ENCODE peak calls at places on chromosomes 13 and 19, in four cellular contexts. One of them, this sample, is unnamed.

GRCh38 chr13:55664178-55664577 is 1476.5 kb upstream of the PRR20A start:
- DNase-seq in neural progenitor cell: no peak
- DNase-seq in nucleus accumbens: no peak
- DNase-seq in EL: no peak
- DNase-seq in this sample: no peak

GRCh38 chr19:55253842-55254624 is 4.8 kb downstream of the PPP6R1 start:
- DNase-seq in neural progenitor cell: no peak
- DNase-seq in nucleus accumbens: no peak
- DNase-seq in EL: no peak
- DNase-seq in this sample: no peak

GRCh38 chr13:95191821-95192220 is 109.4 kb downstream of the ABCC4 start:
- DNase-seq in neural progenitor cell: peak; percentile 89
- DNase-seq in nucleus accumbens: peak; percentile 39
- DNase-seq in EL: peak; percentile 70
- DNase-seq in this sample: peak; percentile 82

GRCh38 chr13:35499131-35500051 is 22.9 kb upstream of the MAB21L1 start:
- DNase-seq in neural progenitor cell: peak; percentile 66
- DNase-seq in nucleus accumbens: no peak
- DNase-seq in EL: no peak
- DNase-seq in this sample: no peak

GRCh38 chr19:19067276-19068072 is 3.7 kb downstream of the SLC25A42 start:
- DNase-seq in neural progenitor cell: no peak
- DNase-seq in nucleus accumbens: no peak
- DNase-seq in EL: no peak
- DNase-seq in this sample: peak; percentile 16

GRCh38 chr19:10604460-10604980 is 17.4 kb upstream of the AP1M2 start:
- DNase-seq in neural progenitor cell: no peak
- DNase-seq in nucleus accumbens: no peak
- DNase-seq in EL: peak; percentile 37
- DNase-seq in this sample: no peak

GRCh38 chr19:32287811-32288227 is 57.6 kb upstream of the ZNF507 start:
- DNase-seq in neural progenitor cell: peak; percentile 85
- DNase-seq in nucleus accumbens: peak; percentile 3
- DNase-seq in EL: peak; percentile 65
- DNase-seq in this sample: peak; percentile 43

GRCh38 chr19:7397687-7398086 is 49.0 kb downstream of the ARHGEF18 start:
- DNase-seq in neural progenitor cell: no peak
- DNase-seq in nucleus accumbens: no peak
- DNase-seq in EL: peak; percentile 96
- DNase-seq in this sample: peak; percentile 82

GRCh38 chr19:13975870-13976269 is 23.6 kb downstream of the DCAF15 start:
- DNase-seq in neural progenitor cell: no peak
- DNase-seq in nucleus accumbens: no peak
- DNase-seq in EL: no peak
- DNase-seq in this sample: no peak

GRCh38 chr19:15466851-15467733 is 2.7 kb upstream of the RASAL3 start:
- DNase-seq in neural progenitor cell: no peak
- DNase-seq in nucleus accumbens: no peak
- DNase-seq in EL: peak; percentile 43
- DNase-seq in this sample: peak; percentile 22

GRCh38 chr19:9850235-9850959 is 15.3 kb downstream of the PIN1 start:
- DNase-seq in neural progenitor cell: no peak
- DNase-seq in nucleus accumbens: no peak
- DNase-seq in EL: no peak
- DNase-seq in this sample: no peak

GRCh38 chr13:44894001-44894770 is 95.1 kb downstream of the NUFIP1 start:
- DNase-seq in neural progenitor cell: no peak
- DNase-seq in nucleus accumbens: no peak
- DNase-seq in EL: no peak
- DNase-seq in this sample: no peak

GRCh38 chr19:30017172-30017571 is 75.1 kb downstream of the URI1 start:
- DNase-seq in neural progenitor cell: no peak
- DNase-seq in nucleus accumbens: no peak
- DNase-seq in EL: no peak
- DNase-seq in this sample: no peak

GRCh38 chr13:31195616-31196015 is 4.2 kb upstream of the B3GLCT start:
- DNase-seq in neural progenitor cell: no peak
- DNase-seq in nucleus accumbens: no peak
- DNase-seq in EL: no peak
- DNase-seq in this sample: no peak

GRCh38 chr13:40251343-40252032 is 415.0 kb downstream of the FOXO1 start:
- DNase-seq in neural progenitor cell: no peak
- DNase-seq in nucleus accumbens: no peak
- DNase-seq in EL: no peak
- DNase-seq in this sample: peak; percentile 56

GRCh38 chr19:35720163-35720524 is 2.3 kb downstream of the KMT2B start:
- DNase-seq in neural progenitor cell: no peak
- DNase-seq in nucleus accumbens: no peak
- DNase-seq in EL: no peak
- DNase-seq in this sample: no peak

GRCh38 chr13:101945435-101945834 is 456.4 kb downstream of the FGF14 start:
- DNase-seq in neural progenitor cell: peak; percentile 29
- DNase-seq in nucleus accumbens: no peak
- DNase-seq in EL: no peak
- DNase-seq in this sample: no peak

GRCh38 chr13:113898391-113898790 is 34.5 kb upstream of the GAS6 start:
- DNase-seq in neural progenitor cell: no peak
- DNase-seq in nucleus accumbens: no peak
- DNase-seq in EL: no peak
- DNase-seq in this sample: no peak

GRCh38 chr13:75223981-75224742 is 257.8 kb downstream of the TBC1D4 start:
- DNase-seq in neural progenitor cell: no peak
- DNase-seq in nucleus accumbens: no peak
- DNase-seq in EL: no peak
- DNase-seq in this sample: peak; percentile 20

GRCh38 chr19:10836478-10837325 is 690 bp upstream of the TMED1 start:
- DNase-seq in neural progenitor cell: no peak
- DNase-seq in nucleus accumbens: no peak
- DNase-seq in EL: no peak
- DNase-seq in this sample: peak; percentile 87

GRCh38 chr13:106143930-106144709 is 391.3 kb downstream of the EFNB2 start:
- DNase-seq in neural progenitor cell: no peak
- DNase-seq in nucleus accumbens: no peak
- DNase-seq in EL: no peak
- DNase-seq in this sample: peak; percentile 56

GRCh38 chr13:105925496-105925895 is 610.0 kb downstream of the EFNB2 start:
- DNase-seq in neural progenitor cell: no peak
- DNase-seq in nucleus accumbens: no peak
- DNase-seq in EL: peak; percentile 17
- DNase-seq in this sample: peak; percentile 28

GRCh38 chr13:108200781-108201398 is 14.4 kb downstream of the LIG4 start:
- DNase-seq in neural progenitor cell: no peak
- DNase-seq in nucleus accumbens: no peak
- DNase-seq in EL: peak; percentile 21
- DNase-seq in this sample: peak; percentile 70

GRCh38 chr19:35468637-35469036 is 20.6 kb downstream of the FFAR2 start:
- DNase-seq in neural progenitor cell: peak; percentile 59
- DNase-seq in nucleus accumbens: peak; percentile 3
- DNase-seq in EL: peak; percentile 17
- DNase-seq in this sample: peak; percentile 57

GRCh38 chr13:46396341-46396740 is 9.3 kb upstream of the RUBCNL start:
- DNase-seq in neural progenitor cell: no peak
- DNase-seq in nucleus accumbens: no peak
- DNase-seq in EL: peak; percentile 21
- DNase-seq in this sample: no peak

GRCh38 chr13:97205971-97206370 is 16.2 kb upstream of the MBNL2 start:
- DNase-seq in neural progenitor cell: no peak
- DNase-seq in nucleus accumbens: no peak
- DNase-seq in EL: peak; percentile 64
- DNase-seq in this sample: peak; percentile 37

GRCh38 chr13:46295531-46296464 is 84.1 kb downstream of the LRRC63 start:
- DNase-seq in neural progenitor cell: no peak
- DNase-seq in nucleus accumbens: no peak
- DNase-seq in EL: peak; percentile 90
- DNase-seq in this sample: peak; percentile 75

GRCh38 chr13:24032674-24033073 is 127.8 kb upstream of the SPATA13 start:
- DNase-seq in neural progenitor cell: no peak
- DNase-seq in nucleus accumbens: no peak
- DNase-seq in EL: peak; percentile 26
- DNase-seq in this sample: peak; percentile 39

GRCh38 chr13:44365008-44365407 is 8.6 kb upstream of the SERP2 start:
- DNase-seq in neural progenitor cell: no peak
- DNase-seq in nucleus accumbens: no peak
- DNase-seq in EL: peak; percentile 70
- DNase-seq in this sample: peak; percentile 83

GRCh38 chr19:33736158-33736557 is 60.5 kb upstream of the KCTD15 start:
- DNase-seq in neural progenitor cell: no peak
- DNase-seq in nucleus accumbens: no peak
- DNase-seq in EL: no peak
- DNase-seq in this sample: no peak

GRCh38 chr19:41427647-41428480 is 690 bp upstream of the B3GNT8 start:
- DNase-seq in neural progenitor cell: peak; percentile 21
- DNase-seq in nucleus accumbens: no peak
- DNase-seq in EL: peak; percentile 10
- DNase-seq in this sample: no peak

GRCh38 chr19:30666301-30666803 is 294.2 kb downstream of the ZNF536 start:
- DNase-seq in neural progenitor cell: peak; percentile 80
- DNase-seq in nucleus accumbens: peak; percentile 35
- DNase-seq in EL: peak; percentile 22
- DNase-seq in this sample: peak; percentile 35

GRCh38 chr13:93771229-93771628 is 544.6 kb downstream of the GPC6 start:
- DNase-seq in neural progenitor cell: peak; percentile 85
- DNase-seq in nucleus accumbens: no peak
- DNase-seq in EL: no peak
- DNase-seq in this sample: no peak

GRCh38 chr19:29268103-29268502 is 55.2 kb upstream of the UQCRFS1 start:
- DNase-seq in neural progenitor cell: no peak
- DNase-seq in nucleus accumbens: no peak
- DNase-seq in EL: no peak
- DNase-seq in this sample: no peak

GRCh38 chr19:54661846-54662489 is 817 bp upstream of the LILRB4 start:
- DNase-seq in neural progenitor cell: no peak
- DNase-seq in nucleus accumbens: no peak
- DNase-seq in EL: no peak
- DNase-seq in this sample: no peak

GRCh38 chr19:21328402-21328801 is 808 bp downstream of the ZNF708 start:
- DNase-seq in neural progenitor cell: peak; percentile 68
- DNase-seq in nucleus accumbens: no peak
- DNase-seq in EL: peak; percentile 15
- DNase-seq in this sample: no peak

GRCh38 chr19:18520848-18521691 is 800 bp downstream of the ELL start:
- DNase-seq in neural progenitor cell: peak; percentile 58
- DNase-seq in nucleus accumbens: no peak
- DNase-seq in EL: no peak
- DNase-seq in this sample: peak; percentile 23